ENCODE peak calls at places on chromosomes 6 and 20, in four cellular contexts. Z, D, Y and Q are unnamed samples.

GRCh38 chr6:4858194-4859028 is 82.2 kb downstream of the CDYL start:
- DNase-seq in Z (no peak), D (no peak), Y (no peak), Q (no peak)

GRCh38 chr6:16623029-16623653 is 138.1 kb downstream of the ATXN1 start:
- DNase-seq in Z (no peak), D (no peak), Y (peak; percentile 33), Q (no peak)

GRCh38 chr6:57313711-57314471 is 3.5 kb upstream of the PRIM2 start:
- DNase-seq in Z (no peak), D (no peak), Y (peak; percentile 96), Q (peak; percentile 90)

GRCh38 chr6:130535242-130535641 is 169.4 kb downstream of the TMEM200A start:
- DNase-seq in Z (no peak), D (no peak), Y (no peak), Q (no peak)

GRCh38 chr20:25586877-25587276 is 1.5 kb upstream of the NINL start:
- DNase-seq in Z (no peak), D (no peak), Y (no peak), Q (no peak)

GRCh38 chr6:145953200-145953599 is 11.0 kb downstream of the SHPRH start:
- DNase-seq in Z (no peak), D (no peak), Y (no peak), Q (no peak)

GRCh38 chr6:148657053-148657452 is 89.8 kb upstream of the UST start:
- DNase-seq in Z (no peak), D (peak; percentile 40), Y (peak; percentile 98), Q (no peak)

GRCh38 chr6:54850061-54850460 is 3.5 kb downstream of the FAM83B start:
- DNase-seq in Z (no peak), D (no peak), Y (no peak), Q (no peak)

GRCh38 chr6:167858086-167858591 is 31.4 kb downstream of the AFDN start:
- DNase-seq in Z (no peak), D (no peak), Y (peak; percentile 59), Q (no peak)

GRCh38 chr20:59577809-59578601 is 26.3 kb upstream of the PHACTR3 start:
- DNase-seq in Z (no peak), D (no peak), Y (no peak), Q (no peak)

GRCh38 chr6:40907198-40907701 is 131.8 kb downstream of the UNC5CL start:
- DNase-seq in Z (peak; percentile 9), D (no peak), Y (peak; percentile 33), Q (no peak)

GRCh38 chr20:59035381-59035780 is 3.2 kb upstream of the ATP5F1E start:
- DNase-seq in Z (no peak), D (no peak), Y (no peak), Q (no peak)

GRCh38 chr6:97292671-97293070 is 9.7 kb upstream of the MMS22L start:
- DNase-seq in Z (no peak), D (no peak), Y (no peak), Q (no peak)

GRCh38 chr6:169589293-169589692 is 112.5 kb downstream of the WDR27 start:
- DNase-seq in Z (no peak), D (no peak), Y (peak; percentile 37), Q (no peak)

GRCh38 chr20:20489623-20490341 is 121.9 kb downstream of the INSM1 start:
- DNase-seq in Z (peak; percentile 8), D (no peak), Y (no peak), Q (no peak)

GRCh38 chr6:25397406-25397805 is 118.2 kb downstream of the CARMIL1 start:
- DNase-seq in Z (no peak), D (no peak), Y (no peak), Q (no peak)

GRCh38 chr20:21315138-21315537 is 12.0 kb downstream of the XRN2 start:
- DNase-seq in Z (no peak), D (no peak), Y (peak; percentile 86), Q (no peak)

GRCh38 chr6:2503816-2504494 is 246.8 kb downstream of the MYLK4 start:
- DNase-seq in Z (no peak), D (no peak), Y (peak; percentile 61), Q (peak; percentile 74)

GRCh38 chr20:41004561-41005360 is 23.9 kb upstream of the TOP1 start:
- DNase-seq in Z (no peak), D (no peak), Y (no peak), Q (no peak)

GRCh38 chr20:50891138-50891537 is 40.1 kb downstream of the ADNP start:
- DNase-seq in Z (no peak), D (no peak), Y (no peak), Q (no peak)

DNA sequence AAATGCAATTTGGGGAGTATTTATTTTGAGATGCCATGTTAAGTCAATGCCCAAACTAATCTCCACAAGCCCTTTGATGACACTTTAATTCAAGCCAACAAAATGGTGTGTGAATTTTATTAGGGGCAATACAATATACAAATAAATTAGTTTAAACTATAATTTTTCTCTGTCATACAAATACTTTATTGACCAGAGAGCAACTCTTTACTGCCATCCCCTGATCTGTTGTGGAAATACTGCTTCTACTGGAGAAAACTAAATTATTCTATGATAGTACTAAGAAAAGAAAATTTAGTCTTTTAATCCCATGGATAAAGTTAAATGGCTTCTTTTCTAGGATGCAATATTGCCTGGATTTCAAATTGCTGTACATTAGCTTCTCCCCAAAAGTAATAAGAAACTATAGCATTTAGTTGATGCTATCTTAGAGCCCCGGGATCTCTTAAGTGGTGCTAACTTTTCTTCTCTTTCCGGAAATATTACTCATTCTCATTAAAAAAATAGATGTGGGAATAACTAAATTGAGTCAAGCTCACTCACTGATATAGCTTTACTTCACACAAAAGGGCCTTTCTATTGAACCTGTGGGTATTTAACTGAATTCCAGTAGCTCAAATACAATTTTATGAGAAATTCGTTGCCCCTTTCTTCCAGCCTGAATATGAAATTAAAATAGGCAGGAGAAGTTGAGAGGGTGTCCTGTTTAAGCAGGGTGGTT is 49.2 kb downstream of the SMPDL3A start:
- DNase-seq in Z (peak; percentile 22), D (no peak), Y (peak; percentile 47), Q (no peak)
- TF ChIP-seq CTCF in Z (peak; percentile 57), D (no peak), Y (peak; percentile 63), Q (peak; percentile 67)

GRCh38 chr6:29744131-29744530 is 20.9 kb downstream of the HLA-F start:
- DNase-seq in Z (no peak), D (no peak), Y (no peak), Q (no peak)

GRCh38 chr6:29742191-29742590 is 19.0 kb downstream of the HLA-F start:
- DNase-seq in Z (no peak), D (no peak), Y (no peak), Q (no peak)

GRCh38 chr6:29743025-29743424 is 19.8 kb downstream of the HLA-F start:
- DNase-seq in Z (no peak), D (no peak), Y (no peak), Q (no peak)

GRCh38 chr6:29744621-29745020 is 21.4 kb downstream of the HLA-F start:
- DNase-seq in Z (no peak), D (no peak), Y (no peak), Q (no peak)

GRCh38 chr6:29743568-29743967 is 20.3 kb downstream of the HLA-F start:
- DNase-seq in Z (no peak), D (no peak), Y (no peak), Q (no peak)
- TF ChIP-seq CTCF in Z (no peak), D (no peak), Y (no peak), Q (no peak)

GRCh38 chr6:32885698-32886286 is 31.8 kb downstream of the PSMB9 start:
- DNase-seq in Z (peak; percentile 81), D (no peak), Y (peak; percentile 88), Q (no peak)
- TF ChIP-seq CTCF in Z (peak; percentile 49), D (peak; percentile 60), Y (peak; percentile 49), Q (peak; percentile 63)

GRCh38 chr6:150894935-150895686 is 29.6 kb downstream of the MTHFD1L start:
- DNase-seq in Z (peak; percentile 33), D (no peak), Y (no peak), Q (no peak)
- TF ChIP-seq CTCF in Z (no peak), D (no peak), Y (peak; percentile 9), Q (peak; percentile 23)

GRCh38 chr6:36867471-36868224 is 7.0 kb downstream of the PPIL1 start:
- DNase-seq in Z (peak; percentile 62), D (no peak), Y (no peak), Q (no peak)
- TF ChIP-seq CTCF in Z (no peak), D (no peak), Y (no peak), Q (no peak)

GRCh38 chr6:158852312-158853071 is 33.3 kb upstream of the EZR start:
- DNase-seq in Z (no peak), D (no peak), Y (no peak), Q (no peak)

GRCh38 chr6:158854214-158855101 is 35.3 kb upstream of the EZR start:
- DNase-seq in Z (no peak), D (no peak), Y (peak; percentile 64), Q (no peak)

GRCh38 chr6:158850807-158851115 is 31.6 kb upstream of the EZR start:
- DNase-seq in Z (no peak), D (no peak), Y (peak; percentile 25), Q (no peak)

GRCh38 chr6:158853872-158854213 is 34.7 kb upstream of the EZR start:
- DNase-seq in Z (no peak), D (no peak), Y (no peak), Q (no peak)

GRCh38 chr6:158853072-158853871 is 34.1 kb upstream of the EZR start:
- DNase-seq in Z (peak; percentile 51), D (peak; percentile 52), Y (peak; percentile 94), Q (no peak)
- TF ChIP-seq CTCF in Z (no peak), D (no peak), Y (no peak), Q (no peak)

GRCh38 chr6:43953256-43953655 is 174.0 kb downstream of the MRPL14 start:
- DNase-seq in Z (no peak), D (no peak), Y (no peak), Q (peak; percentile 30)

GRCh38 chr6:43954311-43955131 is 172.7 kb downstream of the MRPL14 start:
- DNase-seq in Z (no peak), D (no peak), Y (no peak), Q (peak; percentile 75)

GRCh38 chr6:43951756-43952675 is 175.2 kb downstream of the MRPL14 start:
- DNase-seq in Z (no peak), D (no peak), Y (no peak), Q (peak; percentile 54)

GRCh38 chr6:43952746-43953145 is 174.5 kb downstream of the MRPL14 start:
- DNase-seq in Z (no peak), D (no peak), Y (no peak), Q (peak; percentile 64)

DNA sequence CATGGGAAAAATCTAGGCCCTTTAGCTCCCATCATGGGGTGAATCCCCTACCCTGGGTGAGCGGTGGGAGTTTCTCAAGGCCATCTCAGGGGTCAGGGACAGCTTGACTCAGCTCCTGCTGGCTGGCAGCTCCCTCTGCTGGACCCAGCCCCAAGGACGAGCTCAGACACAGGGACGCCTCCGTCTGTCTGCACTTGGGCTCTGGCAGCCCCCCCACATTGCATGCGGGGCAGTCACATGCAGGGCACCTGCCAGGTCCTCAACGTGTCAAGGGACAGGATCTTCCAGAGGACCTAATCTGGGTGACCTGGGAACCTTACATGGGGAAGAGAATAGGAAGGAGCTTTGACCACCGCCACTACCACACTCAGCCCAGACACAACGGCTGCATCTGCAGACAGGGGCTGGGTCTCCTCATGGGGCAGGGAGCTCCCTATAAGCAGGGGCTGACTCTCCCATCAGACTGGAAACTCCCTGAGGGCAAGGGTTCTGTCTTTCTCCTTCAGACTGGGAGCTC is 173.4 kb downstream of the MRPL14 start:
- DNase-seq in Z (peak; percentile 68), D (no peak), Y (no peak), Q (no peak)
- TF ChIP-seq CTCF in Z (peak; percentile 49), D (no peak), Y (peak; percentile 37), Q (peak; percentile 41)